ENCODE peak calls at places on chromosome 19, in ten cellular contexts. One of them, this sample, is unnamed.

GRCh38 chr19:46217476-46217875 is 12.1 kb upstream of the IGFL1 start:
- DNase-seq in activated CD4-positive, alpha-beta T cell treated with anti-CD3 and anti-CD28 coated beads, Interleukin-2, amount 10 ng/mL, durations not matched to agents 7 days and 5 days: no peak
- DNase-seq in head of caudate nucleus: no peak
- DNase-seq in mammary epithelial cell: no peak
- DNase-seq in C1 segment of cervical spinal cord: no peak
- DNase-seq in 8988T: no peak
- DNase-seq in activated CD4-positive, alpha-beta memory T cell treated with anti-CD3 and anti-CD28 coated beads, Interleukin-2, amount 10 ng/mL, durations not matched to agents 7 days and 5 days: no peak
- DNase-seq in effector memory CD4-positive, alpha-beta T cell: no peak
- DNase-seq in stimulated activated CD4-positive, alpha-beta T cell treated with anti-CD3 and anti-CD28 coated beads, Interleukin-12 subunit alpha, Interleukin-12 subunit beta, amount 100 ng/mL, for 24 hours: no peak
- DNase-seq in hepatocyte: no peak
- DNase-seq in this sample: no peak

GRCh38 chr19:54523403-54523802 is 20.8 kb downstream of the LAIR2 start:
- DNase-seq in activated CD4-positive, alpha-beta T cell treated with anti-CD3 and anti-CD28 coated beads, Interleukin-2, amount 10 ng/mL, durations not matched to agents 7 days and 5 days: peak; percentile 55
- DNase-seq in head of caudate nucleus: no peak
- DNase-seq in mammary epithelial cell: peak; percentile 44
- DNase-seq in C1 segment of cervical spinal cord: no peak
- DNase-seq in 8988T: no peak
- DNase-seq in activated CD4-positive, alpha-beta memory T cell treated with anti-CD3 and anti-CD28 coated beads, Interleukin-2, amount 10 ng/mL, durations not matched to agents 7 days and 5 days: peak; percentile 75
- DNase-seq in effector memory CD4-positive, alpha-beta T cell: no peak
- DNase-seq in stimulated activated CD4-positive, alpha-beta T cell treated with anti-CD3 and anti-CD28 coated beads, Interleukin-12 subunit alpha, Interleukin-12 subunit beta, amount 100 ng/mL, for 24 hours: no peak
- DNase-seq in hepatocyte: no peak
- DNase-seq in this sample: no peak

GRCh38 chr19:6263306-6264076 is 16.3 kb downstream of the MLLT1 start:
- DNase-seq in activated CD4-positive, alpha-beta T cell treated with anti-CD3 and anti-CD28 coated beads, Interleukin-2, amount 10 ng/mL, durations not matched to agents 7 days and 5 days: no peak
- DNase-seq in head of caudate nucleus: no peak
- DNase-seq in mammary epithelial cell: no peak
- DNase-seq in C1 segment of cervical spinal cord: no peak
- DNase-seq in 8988T: no peak
- DNase-seq in activated CD4-positive, alpha-beta memory T cell treated with anti-CD3 and anti-CD28 coated beads, Interleukin-2, amount 10 ng/mL, durations not matched to agents 7 days and 5 days: no peak
- DNase-seq in effector memory CD4-positive, alpha-beta T cell: no peak
- DNase-seq in stimulated activated CD4-positive, alpha-beta T cell treated with anti-CD3 and anti-CD28 coated beads, Interleukin-12 subunit alpha, Interleukin-12 subunit beta, amount 100 ng/mL, for 24 hours: no peak
- DNase-seq in hepatocyte: no peak
- DNase-seq in this sample: peak; percentile 18

GRCh38 chr19:54201980-54202379 is 1.3 kb downstream of the RPS9 start:
- DNase-seq in activated CD4-positive, alpha-beta T cell treated with anti-CD3 and anti-CD28 coated beads, Interleukin-2, amount 10 ng/mL, durations not matched to agents 7 days and 5 days: no peak
- DNase-seq in head of caudate nucleus: no peak
- DNase-seq in mammary epithelial cell: no peak
- DNase-seq in C1 segment of cervical spinal cord: no peak
- DNase-seq in 8988T: no peak
- DNase-seq in activated CD4-positive, alpha-beta memory T cell treated with anti-CD3 and anti-CD28 coated beads, Interleukin-2, amount 10 ng/mL, durations not matched to agents 7 days and 5 days: no peak
- DNase-seq in effector memory CD4-positive, alpha-beta T cell: no peak
- DNase-seq in stimulated activated CD4-positive, alpha-beta T cell treated with anti-CD3 and anti-CD28 coated beads, Interleukin-12 subunit alpha, Interleukin-12 subunit beta, amount 100 ng/mL, for 24 hours: no peak
- DNase-seq in hepatocyte: no peak
- DNase-seq in this sample: no peak

GRCh38 chr19:18738961-18739690 is 52.0 kb downstream of the COMP start:
- DNase-seq in activated CD4-positive, alpha-beta T cell treated with anti-CD3 and anti-CD28 coated beads, Interleukin-2, amount 10 ng/mL, durations not matched to agents 7 days and 5 days: no peak
- DNase-seq in head of caudate nucleus: no peak
- DNase-seq in mammary epithelial cell: no peak
- DNase-seq in C1 segment of cervical spinal cord: no peak
- DNase-seq in 8988T: no peak
- DNase-seq in activated CD4-positive, alpha-beta memory T cell treated with anti-CD3 and anti-CD28 coated beads, Interleukin-2, amount 10 ng/mL, durations not matched to agents 7 days and 5 days: no peak
- DNase-seq in effector memory CD4-positive, alpha-beta T cell: no peak
- DNase-seq in stimulated activated CD4-positive, alpha-beta T cell treated with anti-CD3 and anti-CD28 coated beads, Interleukin-12 subunit alpha, Interleukin-12 subunit beta, amount 100 ng/mL, for 24 hours: no peak
- DNase-seq in hepatocyte: no peak
- DNase-seq in this sample: no peak

GRCh38 chr19:6475321-6476108 is 6.1 kb downstream of the DENND1C start:
- DNase-seq in activated CD4-positive, alpha-beta T cell treated with anti-CD3 and anti-CD28 coated beads, Interleukin-2, amount 10 ng/mL, durations not matched to agents 7 days and 5 days: no peak
- DNase-seq in head of caudate nucleus: no peak
- DNase-seq in mammary epithelial cell: no peak
- DNase-seq in C1 segment of cervical spinal cord: no peak
- DNase-seq in 8988T: no peak
- DNase-seq in activated CD4-positive, alpha-beta memory T cell treated with anti-CD3 and anti-CD28 coated beads, Interleukin-2, amount 10 ng/mL, durations not matched to agents 7 days and 5 days: no peak
- DNase-seq in effector memory CD4-positive, alpha-beta T cell: no peak
- DNase-seq in stimulated activated CD4-positive, alpha-beta T cell treated with anti-CD3 and anti-CD28 coated beads, Interleukin-12 subunit alpha, Interleukin-12 subunit beta, amount 100 ng/mL, for 24 hours: no peak
- DNase-seq in hepatocyte: peak; percentile 50
- DNase-seq in this sample: no peak

GRCh38 chr19:16435999-16436650 is 35.6 kb downstream of the EPS15L1 start:
- DNase-seq in activated CD4-positive, alpha-beta T cell treated with anti-CD3 and anti-CD28 coated beads, Interleukin-2, amount 10 ng/mL, durations not matched to agents 7 days and 5 days: no peak
- DNase-seq in head of caudate nucleus: no peak
- DNase-seq in mammary epithelial cell: no peak
- DNase-seq in C1 segment of cervical spinal cord: no peak
- DNase-seq in 8988T: no peak
- DNase-seq in activated CD4-positive, alpha-beta memory T cell treated with anti-CD3 and anti-CD28 coated beads, Interleukin-2, amount 10 ng/mL, durations not matched to agents 7 days and 5 days: no peak
- DNase-seq in effector memory CD4-positive, alpha-beta T cell: no peak
- DNase-seq in stimulated activated CD4-positive, alpha-beta T cell treated with anti-CD3 and anti-CD28 coated beads, Interleukin-12 subunit alpha, Interleukin-12 subunit beta, amount 100 ng/mL, for 24 hours: no peak
- DNase-seq in hepatocyte: no peak
- DNase-seq in this sample: no peak

GRCh38 chr19:30686252-30686762 is 314.1 kb downstream of the ZNF536 start:
- DNase-seq in activated CD4-positive, alpha-beta T cell treated with anti-CD3 and anti-CD28 coated beads, Interleukin-2, amount 10 ng/mL, durations not matched to agents 7 days and 5 days: no peak
- DNase-seq in head of caudate nucleus: no peak
- DNase-seq in mammary epithelial cell: no peak
- DNase-seq in C1 segment of cervical spinal cord: no peak
- DNase-seq in 8988T: no peak
- DNase-seq in activated CD4-positive, alpha-beta memory T cell treated with anti-CD3 and anti-CD28 coated beads, Interleukin-2, amount 10 ng/mL, durations not matched to agents 7 days and 5 days: no peak
- DNase-seq in effector memory CD4-positive, alpha-beta T cell: no peak
- DNase-seq in stimulated activated CD4-positive, alpha-beta T cell treated with anti-CD3 and anti-CD28 coated beads, Interleukin-12 subunit alpha, Interleukin-12 subunit beta, amount 100 ng/mL, for 24 hours: no peak
- DNase-seq in hepatocyte: peak; percentile 31
- DNase-seq in this sample: no peak

GRCh38 chr19:7450243-7451223 is 38.3 kb downstream of the PEX11G start:
- DNase-seq in activated CD4-positive, alpha-beta T cell treated with anti-CD3 and anti-CD28 coated beads, Interleukin-2, amount 10 ng/mL, durations not matched to agents 7 days and 5 days: no peak
- DNase-seq in head of caudate nucleus: no peak
- DNase-seq in mammary epithelial cell: peak; percentile 20
- DNase-seq in C1 segment of cervical spinal cord: no peak
- DNase-seq in 8988T: no peak
- DNase-seq in activated CD4-positive, alpha-beta memory T cell treated with anti-CD3 and anti-CD28 coated beads, Interleukin-2, amount 10 ng/mL, durations not matched to agents 7 days and 5 days: no peak
- DNase-seq in effector memory CD4-positive, alpha-beta T cell: no peak
- DNase-seq in stimulated activated CD4-positive, alpha-beta T cell treated with anti-CD3 and anti-CD28 coated beads, Interleukin-12 subunit alpha, Interleukin-12 subunit beta, amount 100 ng/mL, for 24 hours: no peak
- DNase-seq in hepatocyte: peak; percentile 63
- DNase-seq in this sample: peak; percentile 37

GRCh38 chr19:29663861-29664752 is 1.2 kb upstream of the PLEKHF1 start:
- DNase-seq in activated CD4-positive, alpha-beta T cell treated with anti-CD3 and anti-CD28 coated beads, Interleukin-2, amount 10 ng/mL, durations not matched to agents 7 days and 5 days: no peak
- DNase-seq in head of caudate nucleus: no peak
- DNase-seq in mammary epithelial cell: peak; percentile 92
- DNase-seq in C1 segment of cervical spinal cord: no peak
- DNase-seq in 8988T: peak; percentile 23
- DNase-seq in activated CD4-positive, alpha-beta memory T cell treated with anti-CD3 and anti-CD28 coated beads, Interleukin-2, amount 10 ng/mL, durations not matched to agents 7 days and 5 days: no peak
- DNase-seq in effector memory CD4-positive, alpha-beta T cell: no peak
- DNase-seq in stimulated activated CD4-positive, alpha-beta T cell treated with anti-CD3 and anti-CD28 coated beads, Interleukin-12 subunit alpha, Interleukin-12 subunit beta, amount 100 ng/mL, for 24 hours: no peak
- DNase-seq in hepatocyte: no peak
- DNase-seq in this sample: no peak

GRCh38 chr19:14441041-14441938 is 8.2 kb downstream of the PKN1 start:
- DNase-seq in activated CD4-positive, alpha-beta T cell treated with anti-CD3 and anti-CD28 coated beads, Interleukin-2, amount 10 ng/mL, durations not matched to agents 7 days and 5 days: no peak
- DNase-seq in head of caudate nucleus: peak; percentile 46
- DNase-seq in mammary epithelial cell: no peak
- DNase-seq in C1 segment of cervical spinal cord: no peak
- DNase-seq in 8988T: no peak
- DNase-seq in activated CD4-positive, alpha-beta memory T cell treated with anti-CD3 and anti-CD28 coated beads, Interleukin-2, amount 10 ng/mL, durations not matched to agents 7 days and 5 days: no peak
- DNase-seq in effector memory CD4-positive, alpha-beta T cell: no peak
- DNase-seq in stimulated activated CD4-positive, alpha-beta T cell treated with anti-CD3 and anti-CD28 coated beads, Interleukin-12 subunit alpha, Interleukin-12 subunit beta, amount 100 ng/mL, for 24 hours: no peak
- DNase-seq in hepatocyte: no peak
- DNase-seq in this sample: no peak

GRCh38 chr19:17751103-17751911 is at the start of gene FCHO1:
- DNase-seq in activated CD4-positive, alpha-beta T cell treated with anti-CD3 and anti-CD28 coated beads, Interleukin-2, amount 10 ng/mL, durations not matched to agents 7 days and 5 days: peak; percentile 92
- DNase-seq in head of caudate nucleus: no peak
- DNase-seq in mammary epithelial cell: no peak
- DNase-seq in C1 segment of cervical spinal cord: no peak
- DNase-seq in 8988T: no peak
- DNase-seq in activated CD4-positive, alpha-beta memory T cell treated with anti-CD3 and anti-CD28 coated beads, Interleukin-2, amount 10 ng/mL, durations not matched to agents 7 days and 5 days: peak; percentile 93
- DNase-seq in effector memory CD4-positive, alpha-beta T cell: peak; percentile 78
- DNase-seq in stimulated activated CD4-positive, alpha-beta T cell treated with anti-CD3 and anti-CD28 coated beads, Interleukin-12 subunit alpha, Interleukin-12 subunit beta, amount 100 ng/mL, for 24 hours: peak; percentile 65
- DNase-seq in hepatocyte: no peak
- DNase-seq in this sample: no peak

This sample was measured in G401.